ENCODE peak calls at places on chromosomes 4 and X, in ten cellular contexts. Y is PC-9, M is HepG2, N is HCT116, X is GM12878, D is Peyer's patch, B is sigmoid colon, H is suprapubic skin, I is psoas muscle, J is fibroblast of lung. C is an unnamed sample. For H3K36me3, the result is how much of the 10 kb centered on the place peaks cover.

GRCh38 chrX:118795528-118795927 is 28.1 kb upstream of the ZCCHC12 start:
- DNase-seq in Y (no peak), M (no peak), N (no peak), X (no peak), D (no peak), B (no peak), H (no peak), I (no peak), J (peak), C (no peak)

GRCh38 chrX:131763674-131764073 is 219.8 kb downstream of the OR13H1 start:
- DNase-seq in Y (no peak), M (no peak), N (no peak), X (peak), D (no peak), B (peak), H (peak), I (peak), J (peak), C (peak)

GRCh38 chr4:129362685-129363274 is 266.8 kb downstream of the C4orf33 start:
- DNase-seq in Y (peak), M (peak), N (peak), X (peak), D (no peak), B (no peak), H (no peak), I (peak), J (peak), C (no peak)

GRCh38 chr4:37715889-37716402 is 29.8 kb upstream of the RELL1 start:
- DNase-seq in Y (peak), M (no peak), N (no peak), X (peak), D (peak), B (no peak), H (no peak), I (no peak), J (peak), C (no peak)

GRCh38 chrX:23118890-23119527 is 119.2 kb downstream of the DDX53 start:
- DNase-seq in Y (no peak), M (no peak), N (no peak), X (no peak), D (no peak), B (no peak), H (no peak), I (no peak), J (peak), C (no peak)

GRCh38 chr4:58766763-58767162 is 1656.6 kb upstream of the IGFBP7 start:
- DNase-seq in Y (no peak), M (no peak), N (no peak), X (no peak), D (no peak), B (no peak), H (no peak), I (no peak), J (no peak), C (no peak)

GRCh38 chrX:41981481-41982013 is 58.2 kb upstream of the CASK start:
- DNase-seq in Y (no peak), M (no peak), N (no peak), X (no peak), D (no peak), B (no peak), H (no peak), I (no peak), J (peak), C (no peak)

GRCh38 chrX:38666909-38667308 is 105.6 kb downstream of the TSPAN7 start:
- DNase-seq in Y (no peak), M (no peak), N (no peak), X (no peak), D (no peak), B (no peak), H (no peak), I (no peak), J (no peak), C (no peak)

GRCh38 chr4:76784237-76784636 is 113.7 kb downstream of the SOWAHB start:
- DNase-seq in Y (no peak), M (no peak), N (no peak), X (no peak), D (no peak), B (no peak), H (no peak), I (no peak), J (no peak), C (no peak)

GRCh38 chr4:113708250-113708649 is 53.3 kb downstream of the CAMK2D start:
- DNase-seq in Y (no peak), M (no peak), N (no peak), X (no peak), D (no peak), B (no peak), H (no peak), I (no peak), J (peak), C (no peak)

GRCh38 chr4:145326491-145326890 is 146.1 kb upstream of the OTUD4 start:
- DNase-seq in Y (no peak), M (no peak), N (no peak), X (no peak), D (no peak), B (no peak), H (no peak), I (no peak), J (peak), C (no peak)

GRCh38 chr4:2831611-2832308 is 11.9 kb upstream of the ADD1 start:
- DNase-seq in Y (no peak), M (no peak), N (no peak), X (no peak), D (no peak), B (peak), H (no peak), I (no peak), J (no peak), C (no peak)

DNA sequence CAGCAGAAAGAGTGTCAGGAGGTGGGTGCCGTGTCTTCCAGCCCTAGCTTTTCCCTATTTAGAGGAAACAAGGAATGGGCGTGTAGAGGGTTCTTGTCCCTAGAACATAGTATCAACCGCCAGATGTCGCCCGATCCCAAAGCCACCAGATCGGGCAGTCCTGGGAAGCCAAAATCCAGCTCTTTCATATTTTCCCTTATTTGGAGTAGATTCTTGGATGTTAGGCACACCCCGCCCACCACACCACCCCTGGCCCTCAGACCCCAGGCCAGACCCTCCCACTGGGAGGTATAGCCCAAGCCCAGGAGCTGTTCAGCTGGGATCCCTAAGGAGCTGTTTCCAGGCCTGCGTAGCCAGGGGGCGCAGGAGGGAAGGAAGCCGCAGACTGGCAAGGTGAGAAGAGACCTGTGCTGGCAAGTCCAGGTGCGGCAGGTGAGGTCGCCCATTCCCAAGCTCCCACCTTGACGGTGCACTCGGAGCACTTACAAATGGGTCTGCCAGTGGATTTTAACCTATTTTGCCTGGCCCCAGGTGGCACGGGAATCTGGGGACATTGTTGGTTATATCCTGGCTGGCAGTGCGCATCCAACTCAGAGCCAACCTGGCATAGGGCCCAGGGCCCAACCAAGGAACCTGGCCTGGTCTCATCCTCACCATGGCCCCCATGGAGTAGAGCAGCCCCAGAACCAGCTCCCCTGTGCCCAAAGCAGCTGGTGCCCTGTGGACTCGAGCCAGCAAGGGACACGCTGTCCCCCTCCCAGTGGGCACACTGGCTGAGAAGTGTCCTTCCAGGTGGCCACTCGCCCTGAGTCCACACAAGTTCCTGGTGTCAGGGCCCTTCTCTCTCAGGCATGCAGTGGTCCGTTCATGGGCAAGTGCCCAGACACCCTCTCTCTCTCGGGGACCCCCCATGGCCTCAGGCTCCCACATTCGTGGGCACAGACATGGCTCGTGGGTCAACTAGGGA is 811 bp downstream of the FLNA start:
- DNase-seq in Y (peak), M (peak), N (peak), X (peak), D (peak), B (no peak), H (no peak), I (no peak), J (peak), C (no peak)
- H3K4me3 ChIP-seq in Y (peak), M (peak), N (peak), X (peak), D (peak), B (peak), H (peak), I (peak), J (peak), C (peak)

GRCh38 chr4:56671373-56671772 is 9.7 kb downstream of the HOPX start:
- DNase-seq in Y (no peak), M (no peak), N (no peak), X (no peak), D (no peak), B (no peak), H (no peak), I (no peak), J (no peak), C (no peak)

GRCh38 chr4:56662782-56663468 is 18.2 kb downstream of the HOPX start:
- DNase-seq in Y (no peak), M (no peak), N (no peak), X (no peak), D (no peak), B (no peak), H (no peak), I (no peak), J (no peak), C (no peak)

GRCh38 chr4:56671860-56672259 is 9.2 kb downstream of the HOPX start:
- DNase-seq in Y (no peak), M (no peak), N (no peak), X (no peak), D (no peak), B (no peak), H (no peak), I (no peak), J (no peak), C (no peak)

GRCh38 chr4:56666279-56666678 is 14.8 kb downstream of the HOPX start:
- DNase-seq in Y (no peak), M (no peak), N (no peak), X (no peak), D (no peak), B (no peak), H (no peak), I (no peak), J (no peak), C (no peak)

GRCh38 chr4:56668267-56668666 is 12.8 kb downstream of the HOPX start:
- DNase-seq in Y (peak), M (no peak), N (peak), X (no peak), D (no peak), B (no peak), H (no peak), I (no peak), J (no peak), C (no peak)
- TF ChIP-seq CTCF in Y (peak), M (peak), N (peak), X (peak), D (peak), B (no peak), H (peak), I (no peak), J (peak), C (no peak)

GRCh38 chr4:12359420-12359819 is 930.7 kb upstream of the HS3ST1 start:
- DNase-seq in Y (no peak), M (no peak), N (no peak), X (no peak), D (no peak), B (no peak), H (no peak), I (no peak), J (no peak), C (no peak)
- H3K36me3 ChIP-seq in Y (under half), M (under half), N (under half), X (under half), D (under half), B (under half), H (under half), I (under half), J (under half), C (under half)

GRCh38 chr4:100312615-100313355 is 122.5 kb upstream of the DDIT4L start:
- DNase-seq in Y (no peak), M (no peak), N (no peak), X (no peak), D (no peak), B (no peak), H (no peak), I (no peak), J (no peak), C (no peak)

GRCh38 chr4:100314057-100314456 is 123.8 kb upstream of the DDIT4L start:
- DNase-seq in Y (no peak), M (no peak), N (no peak), X (no peak), D (no peak), B (no peak), H (no peak), I (no peak), J (no peak), C (no peak)

GRCh38 chr4:100317032-100317864 is 127.0 kb upstream of the DDIT4L start:
- DNase-seq in Y (no peak), M (no peak), N (no peak), X (no peak), D (no peak), B (no peak), H (no peak), I (no peak), J (no peak), C (no peak)
- H3K4me3 ChIP-seq in Y (no peak), M (no peak), N (no peak), X (no peak), D (no peak), B (peak), H (no peak), I (peak), J (no peak), C (no peak)

GRCh38 chrX:53018627-53019026 is 30.0 kb upstream of the GPR173 start:
- DNase-seq in Y (no peak), M (peak), N (no peak), X (no peak), D (no peak), B (no peak), H (no peak), I (no peak), J (no peak), C (no peak)
- TF ChIP-seq CTCF in Y (no peak), M (no peak), N (peak), X (no peak), D (no peak), B (no peak), H (no peak), I (no peak), J (no peak), C (no peak)

C was measured in kidney epithelial cell.